ENCODE peak calls at places on chromosome 4, in seven cellular contexts. One of them, this sample, is unnamed.

GRCh38 chr4:73891739-73892405 is 22.7 kb downstream of the CXCL1 start:
- DNase-seq in HCT116: no peak
- DNase-seq in mammary epithelial cell: no peak
- DNase-seq in PC-9: no peak
- DNase-seq in right cardiac atrium: no peak
- DNase-seq in CD8-positive, alpha-beta T cell: no peak
- DNase-seq in vagina: no peak
- DNase-seq in this sample: no peak

GRCh38 chr4:169660929-169661328 is 40.6 kb downstream of the CLCN3 start:
- DNase-seq in PC-9: no peak
- DNase-seq in CD8-positive, alpha-beta T cell: no peak
- DNase-seq in right cardiac atrium: no peak
- DNase-seq in mammary epithelial cell: no peak
- DNase-seq in HCT116: no peak
- DNase-seq in vagina: no peak
- DNase-seq in this sample: no peak

GRCh38 chr4:185792384-185793146 is 19.4 kb downstream of the SORBS2 start:
- DNase-seq in right cardiac atrium: no peak
- DNase-seq in CD8-positive, alpha-beta T cell: no peak
- DNase-seq in mammary epithelial cell: peak
- DNase-seq in HCT116: no peak
- DNase-seq in PC-9: peak
- DNase-seq in vagina: no peak
- DNase-seq in this sample: no peak

GRCh38 chr4:77921701-77922100 is 59.1 kb downstream of the MRPL1 start:
- DNase-seq in vagina: no peak
- DNase-seq in HCT116: peak
- DNase-seq in mammary epithelial cell: peak
- DNase-seq in CD8-positive, alpha-beta T cell: no peak
- DNase-seq in PC-9: peak
- DNase-seq in right cardiac atrium: no peak
- DNase-seq in this sample: no peak

GRCh38 chr4:40621592-40622512 is 7.8 kb downstream of the RBM47 start:
- DNase-seq in vagina: no peak
- DNase-seq in right cardiac atrium: peak
- DNase-seq in PC-9: peak
- DNase-seq in HCT116: peak
- DNase-seq in CD8-positive, alpha-beta T cell: no peak
- DNase-seq in mammary epithelial cell: peak
- DNase-seq in this sample: no peak

GRCh38 chr4:110033994-110034393 is 121.3 kb downstream of the EGF start:
- DNase-seq in mammary epithelial cell: no peak
- DNase-seq in PC-9: no peak
- DNase-seq in right cardiac atrium: no peak
- DNase-seq in HCT116: no peak
- DNase-seq in CD8-positive, alpha-beta T cell: no peak
- DNase-seq in vagina: no peak
- DNase-seq in this sample: no peak

GRCh38 chr4:169159614-169160013 is 111.1 kb downstream of the SH3RF1 start:
- DNase-seq in CD8-positive, alpha-beta T cell: no peak
- DNase-seq in mammary epithelial cell: peak
- DNase-seq in right cardiac atrium: no peak
- DNase-seq in PC-9: no peak
- DNase-seq in HCT116: no peak
- DNase-seq in vagina: no peak
- DNase-seq in this sample: no peak

GRCh38 chr4:186948361-186949291 is 225.0 kb upstream of the FAT1 start:
- DNase-seq in HCT116: no peak
- DNase-seq in mammary epithelial cell: no peak
- DNase-seq in CD8-positive, alpha-beta T cell: no peak
- DNase-seq in right cardiac atrium: no peak
- DNase-seq in PC-9: no peak
- DNase-seq in vagina: no peak
- DNase-seq in this sample: no peak

GRCh38 chr4:88804234-88804633 is 106.6 kb upstream of the NAP1L5 start:
- DNase-seq in mammary epithelial cell: no peak
- DNase-seq in PC-9: no peak
- DNase-seq in vagina: no peak
- DNase-seq in HCT116: no peak
- DNase-seq in CD8-positive, alpha-beta T cell: no peak
- DNase-seq in right cardiac atrium: no peak
- DNase-seq in this sample: no peak

DNA sequence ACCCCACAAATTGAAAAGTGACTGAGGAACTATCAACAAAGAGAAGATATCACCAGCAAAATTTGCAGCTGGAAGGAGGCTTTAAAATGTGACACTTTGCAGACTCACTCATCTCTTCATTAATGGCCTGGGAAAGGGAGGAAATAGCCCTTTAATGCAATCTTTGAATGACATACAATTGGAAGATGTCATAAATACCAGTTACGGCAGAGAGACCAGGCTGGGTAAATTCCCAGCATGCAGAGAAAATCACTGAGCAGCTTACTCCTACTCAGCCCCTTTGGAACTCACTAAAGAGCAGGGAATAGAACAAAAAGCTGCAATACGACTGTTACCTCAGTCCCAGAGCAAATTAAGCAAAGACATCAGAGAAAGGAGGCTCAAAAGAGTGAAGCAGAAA is 238.9 kb downstream of the HS3ST1 start:
- DNase-seq in mammary epithelial cell: no peak
- DNase-seq in HCT116: no peak
- DNase-seq in PC-9: no peak
- DNase-seq in right cardiac atrium: no peak
- DNase-seq in CD8-positive, alpha-beta T cell: no peak
- DNase-seq in vagina: no peak
- DNase-seq in this sample: no peak
- H3K4me3 ChIP-seq in mammary epithelial cell: no peak
- H3K4me3 ChIP-seq in HCT116: no peak
- H3K4me3 ChIP-seq in PC-9: no peak
- H3K4me3 ChIP-seq in right cardiac atrium: no peak
- H3K4me3 ChIP-seq in CD8-positive, alpha-beta T cell: no peak
- H3K4me3 ChIP-seq in vagina: no peak
- H3K4me3 ChIP-seq in this sample: no peak

DNA sequence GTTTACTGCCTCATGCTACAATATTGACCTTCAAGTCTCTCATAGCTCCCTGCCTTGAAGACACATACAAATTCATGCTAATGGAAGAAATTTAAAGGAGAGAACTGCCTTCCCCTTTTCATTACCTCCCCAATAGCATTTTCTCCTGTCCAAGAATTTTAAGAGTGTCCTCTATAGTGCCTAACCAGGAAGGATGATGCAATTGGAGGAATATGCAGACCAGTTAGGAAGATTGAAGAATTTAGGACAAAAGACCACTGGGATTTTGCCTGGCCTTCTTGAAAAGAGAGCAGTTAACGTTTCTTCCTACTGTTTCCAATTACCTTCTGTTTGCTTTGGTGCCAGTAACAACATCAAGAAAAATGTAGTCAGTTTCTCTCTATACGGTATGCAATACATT is 443.9 kb downstream of the INPP4B start:
- DNase-seq in HCT116: no peak
- DNase-seq in vagina: no peak
- DNase-seq in PC-9: no peak
- DNase-seq in right cardiac atrium: no peak
- DNase-seq in CD8-positive, alpha-beta T cell: no peak
- DNase-seq in mammary epithelial cell: no peak
- DNase-seq in this sample: no peak
- H3K27ac ChIP-seq in HCT116: no peak
- H3K27ac ChIP-seq in vagina: peak
- H3K27ac ChIP-seq in PC-9: no peak
- H3K27ac ChIP-seq in right cardiac atrium: no peak
- H3K27ac ChIP-seq in CD8-positive, alpha-beta T cell: peak
- H3K27ac ChIP-seq in mammary epithelial cell: peak
- H3K27ac ChIP-seq in this sample: peak

DNA sequence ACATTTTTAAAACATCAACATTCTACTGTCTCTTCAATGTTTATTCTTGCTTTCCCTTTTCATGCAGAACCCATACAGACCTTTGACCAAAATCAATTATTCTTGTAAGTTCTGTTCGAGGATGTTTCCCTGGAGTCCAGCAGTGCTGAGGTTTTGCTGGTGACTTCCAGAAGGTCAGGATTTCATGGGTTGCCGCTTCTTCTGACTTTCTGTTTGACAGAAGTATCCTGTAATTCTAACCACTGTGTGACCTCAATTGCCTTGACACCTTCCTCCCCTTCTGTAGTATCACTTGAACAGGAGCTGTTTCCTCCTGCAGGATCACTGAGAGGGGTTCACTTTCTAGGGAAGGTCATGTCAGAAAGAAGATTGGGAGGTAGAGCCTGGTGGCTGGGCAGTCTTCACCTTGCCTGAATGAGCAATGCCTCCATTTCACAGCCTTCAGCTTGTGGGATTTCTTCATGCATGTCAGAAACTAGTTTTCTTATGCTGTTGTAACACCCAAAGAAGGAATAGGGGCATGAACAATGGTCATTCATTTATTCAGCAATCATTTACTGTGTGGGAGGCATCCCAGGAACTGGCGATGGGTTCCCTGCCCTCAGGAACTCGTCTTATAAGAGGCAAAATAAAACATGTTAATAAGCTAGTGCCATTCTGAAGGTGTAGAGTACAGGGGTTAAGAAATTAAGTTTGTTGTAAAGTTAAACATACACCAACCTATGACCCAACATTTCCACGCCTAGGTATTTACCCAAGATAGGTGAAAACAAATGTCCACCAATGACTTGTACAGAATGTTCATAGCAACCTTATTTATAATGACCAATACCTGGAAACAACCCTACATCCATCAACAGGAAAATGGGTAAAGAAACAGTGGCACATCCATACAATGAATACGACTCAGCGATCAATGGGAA is 205.9 kb downstream of the SOWAHB start:
- DNase-seq in vagina: no peak
- DNase-seq in CD8-positive, alpha-beta T cell: no peak
- DNase-seq in right cardiac atrium: no peak
- DNase-seq in PC-9: no peak
- DNase-seq in mammary epithelial cell: peak
- DNase-seq in HCT116: no peak
- DNase-seq in this sample: no peak
- H3K4me3 ChIP-seq in vagina: no peak
- H3K4me3 ChIP-seq in CD8-positive, alpha-beta T cell: no peak
- H3K4me3 ChIP-seq in right cardiac atrium: no peak
- H3K4me3 ChIP-seq in PC-9: peak
- H3K4me3 ChIP-seq in mammary epithelial cell: no peak
- H3K4me3 ChIP-seq in HCT116: no peak
- H3K4me3 ChIP-seq in this sample: no peak

DNA sequence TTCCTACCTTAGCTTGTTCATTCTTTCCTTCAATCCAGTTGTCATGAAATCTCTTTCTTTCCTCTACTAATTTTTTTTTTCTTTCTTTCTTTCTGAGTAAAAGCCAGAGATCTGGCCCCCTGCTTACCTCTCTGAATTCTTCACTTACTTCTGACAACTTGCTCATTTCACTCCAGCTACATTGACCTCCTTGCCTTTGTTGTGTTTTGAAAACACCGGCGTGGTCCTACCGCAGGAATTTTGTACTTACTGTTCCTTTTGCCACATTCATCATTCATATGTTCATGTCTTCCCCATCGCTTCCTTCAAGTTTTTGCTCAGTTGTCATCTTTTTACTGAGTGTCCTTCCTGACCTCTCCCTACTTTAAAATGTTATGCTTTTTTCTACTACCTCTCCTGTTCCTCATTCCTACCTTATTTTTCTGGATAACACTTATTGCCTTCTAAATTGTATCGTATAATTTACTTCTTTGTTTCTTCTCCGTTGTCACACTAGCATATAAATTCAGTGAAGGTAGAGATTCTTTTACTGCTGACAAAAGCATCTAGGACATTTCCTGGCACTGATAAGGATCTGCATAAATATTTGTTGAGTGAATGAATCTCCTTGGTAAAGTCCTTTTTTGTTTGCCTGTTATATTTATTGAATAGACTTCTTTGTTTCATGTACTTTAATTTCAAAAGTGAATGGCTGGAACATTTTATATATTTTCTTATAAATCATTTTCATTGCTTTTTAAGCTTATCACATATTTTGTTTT is 74.4 kb downstream of the NFKB1 start:
- DNase-seq in vagina: no peak
- DNase-seq in mammary epithelial cell: peak
- DNase-seq in CD8-positive, alpha-beta T cell: no peak
- DNase-seq in HCT116: no peak
- DNase-seq in PC-9: peak
- DNase-seq in right cardiac atrium: no peak
- DNase-seq in this sample: no peak
- H3K27ac ChIP-seq in vagina: no peak
- H3K27ac ChIP-seq in mammary epithelial cell: no peak
- H3K27ac ChIP-seq in CD8-positive, alpha-beta T cell: no peak
- H3K27ac ChIP-seq in HCT116: no peak
- H3K27ac ChIP-seq in PC-9: no peak
- H3K27ac ChIP-seq in right cardiac atrium: no peak
- H3K27ac ChIP-seq in this sample: peak

GRCh38 chr4:119284876-119285611 is 36.9 kb downstream of the FABP2 start:
- DNase-seq in PC-9: no peak
- DNase-seq in CD8-positive, alpha-beta T cell: no peak
- DNase-seq in HCT116: no peak
- DNase-seq in vagina: no peak
- DNase-seq in right cardiac atrium: no peak
- DNase-seq in mammary epithelial cell: peak
- DNase-seq in this sample: peak
- H3K4me3 ChIP-seq in PC-9: no peak
- H3K4me3 ChIP-seq in CD8-positive, alpha-beta T cell: no peak
- H3K4me3 ChIP-seq in HCT116: no peak
- H3K4me3 ChIP-seq in vagina: no peak
- H3K4me3 ChIP-seq in right cardiac atrium: no peak
- H3K4me3 ChIP-seq in mammary epithelial cell: peak
- H3K4me3 ChIP-seq in this sample: no peak

GRCh38 chr4:91257721-91258120 is 1046.0 kb upstream of the GRID2 start:
- DNase-seq in HCT116: no peak
- DNase-seq in PC-9: no peak
- DNase-seq in CD8-positive, alpha-beta T cell: no peak
- DNase-seq in mammary epithelial cell: no peak
- DNase-seq in right cardiac atrium: no peak
- DNase-seq in vagina: no peak
- DNase-seq in this sample: no peak

GRCh38 chr4:91256751-91257150 is 1047.0 kb upstream of the GRID2 start:
- DNase-seq in CD8-positive, alpha-beta T cell: no peak
- DNase-seq in right cardiac atrium: no peak
- DNase-seq in PC-9: no peak
- DNase-seq in mammary epithelial cell: no peak
- DNase-seq in vagina: no peak
- DNase-seq in HCT116: no peak
- DNase-seq in this sample: no peak

GRCh38 chr4:91256043-91256442 is 1047.7 kb upstream of the GRID2 start:
- DNase-seq in CD8-positive, alpha-beta T cell: no peak
- DNase-seq in HCT116: no peak
- DNase-seq in right cardiac atrium: no peak
- DNase-seq in vagina: no peak
- DNase-seq in mammary epithelial cell: no peak
- DNase-seq in PC-9: no peak
- DNase-seq in this sample: no peak

DNA sequence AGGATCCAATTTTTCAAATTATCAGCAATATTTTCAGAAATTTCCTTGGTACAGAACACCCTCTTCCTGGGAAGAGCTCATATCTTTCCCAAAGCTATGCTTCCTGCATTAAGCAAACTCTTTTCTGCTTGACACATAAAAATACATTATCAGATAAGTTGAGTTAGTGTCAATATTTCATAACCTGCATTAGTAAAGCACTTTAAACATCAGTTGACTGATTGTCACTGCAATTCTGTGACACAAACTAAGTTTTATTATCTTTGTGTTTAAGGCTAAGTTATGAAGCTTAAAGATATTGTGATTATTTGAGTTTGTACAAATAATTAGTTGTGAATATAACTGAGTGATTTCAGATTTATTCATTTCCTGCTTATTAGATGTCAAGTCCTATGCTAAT is 1045.4 kb upstream of the GRID2 start:
- DNase-seq in right cardiac atrium: no peak
- DNase-seq in mammary epithelial cell: no peak
- DNase-seq in HCT116: no peak
- DNase-seq in vagina: no peak
- DNase-seq in PC-9: no peak
- DNase-seq in CD8-positive, alpha-beta T cell: no peak
- DNase-seq in this sample: no peak
- H3K27ac ChIP-seq in right cardiac atrium: no peak
- H3K27ac ChIP-seq in mammary epithelial cell: no peak
- H3K27ac ChIP-seq in HCT116: no peak
- H3K27ac ChIP-seq in vagina: no peak
- H3K27ac ChIP-seq in PC-9: no peak
- H3K27ac ChIP-seq in CD8-positive, alpha-beta T cell: no peak
- H3K27ac ChIP-seq in this sample: no peak

This sample was measured in CD4-positive, alpha-beta memory T cell.